ENCODE peak calls at places on chromosomes 12 and 14, in ten cellular contexts. One of them, this sample, is unnamed.

GRCh38 chr14:38721822-38722431 is 381.1 kb downstream of the SEC23A start:
- DNase-seq in WTC11: peak
- DNase-seq in A549: peak
- DNase-seq in HepG2: peak
- DNase-seq in H1: peak
- DNase-seq in HCT116: peak
- DNase-seq in endothelial cell of umbilical vein: peak
- DNase-seq in SK-N-SH: peak
- DNase-seq in K562: peak
- DNase-seq in GM12878: peak
- DNase-seq in this sample: peak

GRCh38 chr14:93994919-93995682 is 2.0 kb upstream of the CCDC197 start:
- DNase-seq in WTC11: peak
- DNase-seq in A549: peak
- DNase-seq in HepG2: no peak
- DNase-seq in H1: no peak
- DNase-seq in HCT116: no peak
- DNase-seq in endothelial cell of umbilical vein: no peak
- DNase-seq in SK-N-SH: no peak
- DNase-seq in K562: no peak
- DNase-seq in GM12878: no peak
- DNase-seq in this sample: no peak

GRCh38 chr14:59090572-59090971 is 97.9 kb upstream of the DAAM1 start:
- DNase-seq in WTC11: no peak
- DNase-seq in A549: no peak
- DNase-seq in HepG2: no peak
- DNase-seq in H1: no peak
- DNase-seq in HCT116: no peak
- DNase-seq in endothelial cell of umbilical vein: no peak
- DNase-seq in SK-N-SH: no peak
- DNase-seq in K562: no peak
- DNase-seq in GM12878: no peak
- DNase-seq in this sample: no peak

GRCh38 chr14:45793081-45793480 is 540.1 kb upstream of the MIS18BP1 start:
- DNase-seq in WTC11: no peak
- DNase-seq in A549: no peak
- DNase-seq in HepG2: peak
- DNase-seq in H1: no peak
- DNase-seq in HCT116: no peak
- DNase-seq in endothelial cell of umbilical vein: no peak
- DNase-seq in SK-N-SH: no peak
- DNase-seq in K562: no peak
- DNase-seq in GM12878: no peak
- DNase-seq in this sample: no peak

GRCh38 chr12:131619736-131620506 is 91.0 kb upstream of the SFSWAP start:
- DNase-seq in WTC11: no peak
- DNase-seq in A549: no peak
- DNase-seq in HepG2: no peak
- DNase-seq in H1: no peak
- DNase-seq in HCT116: no peak
- DNase-seq in endothelial cell of umbilical vein: no peak
- DNase-seq in SK-N-SH: no peak
- DNase-seq in K562: no peak
- DNase-seq in GM12878: no peak
- DNase-seq in this sample: no peak

GRCh38 chr14:24291446-24292117 is 8.0 kb downstream of the DHRS1 start:
- DNase-seq in WTC11: no peak
- DNase-seq in A549: no peak
- DNase-seq in HepG2: no peak
- DNase-seq in H1: no peak
- DNase-seq in HCT116: no peak
- DNase-seq in endothelial cell of umbilical vein: no peak
- DNase-seq in SK-N-SH: no peak
- DNase-seq in K562: no peak
- DNase-seq in GM12878: no peak
- DNase-seq in this sample: no peak

GRCh38 chr14:98651042-98651441 is 621.0 kb downstream of the BCL11B start:
- DNase-seq in WTC11: peak
- DNase-seq in A549: no peak
- DNase-seq in HepG2: no peak
- DNase-seq in H1: no peak
- DNase-seq in HCT116: no peak
- DNase-seq in endothelial cell of umbilical vein: no peak
- DNase-seq in SK-N-SH: no peak
- DNase-seq in K562: no peak
- DNase-seq in GM12878: no peak
- DNase-seq in this sample: no peak

GRCh38 chr12:41407240-41407799 is 219.2 kb downstream of the PDZRN4 start:
- DNase-seq in WTC11: no peak
- DNase-seq in A549: no peak
- DNase-seq in HepG2: no peak
- DNase-seq in H1: no peak
- DNase-seq in HCT116: no peak
- DNase-seq in endothelial cell of umbilical vein: no peak
- DNase-seq in SK-N-SH: no peak
- DNase-seq in K562: no peak
- DNase-seq in GM12878: no peak
- DNase-seq in this sample: no peak

GRCh38 chr12:93580682-93581081 is 8.2 kb downstream of the SOCS2 start:
- DNase-seq in WTC11: no peak
- DNase-seq in A549: no peak
- DNase-seq in HepG2: no peak
- DNase-seq in H1: no peak
- DNase-seq in HCT116: no peak
- DNase-seq in endothelial cell of umbilical vein: no peak
- DNase-seq in SK-N-SH: no peak
- DNase-seq in K562: no peak
- DNase-seq in GM12878: no peak
- DNase-seq in this sample: no peak

GRCh38 chr14:20609215-20610001 is 18.2 kb upstream of the RNASE12 start:
- DNase-seq in WTC11: peak
- DNase-seq in A549: peak
- DNase-seq in HepG2: peak
- DNase-seq in H1: peak
- DNase-seq in HCT116: peak
- DNase-seq in endothelial cell of umbilical vein: peak
- DNase-seq in SK-N-SH: peak
- DNase-seq in K562: peak
- DNase-seq in GM12878: peak
- DNase-seq in this sample: peak

GRCh38 chr14:99797231-99797630 is 4.0 kb downstream of the EML1 start:
- DNase-seq in WTC11: no peak
- DNase-seq in A549: no peak
- DNase-seq in HepG2: no peak
- DNase-seq in H1: no peak
- DNase-seq in HCT116: no peak
- DNase-seq in endothelial cell of umbilical vein: no peak
- DNase-seq in SK-N-SH: no peak
- DNase-seq in K562: no peak
- DNase-seq in GM12878: no peak
- DNase-seq in this sample: no peak

GRCh38 chr14:99730876-99731351 is 46.8 kb downstream of the CYP46A1 start:
- DNase-seq in WTC11: peak
- DNase-seq in A549: no peak
- DNase-seq in HepG2: no peak
- DNase-seq in H1: no peak
- DNase-seq in HCT116: no peak
- DNase-seq in endothelial cell of umbilical vein: no peak
- DNase-seq in SK-N-SH: no peak
- DNase-seq in K562: no peak
- DNase-seq in GM12878: no peak
- DNase-seq in this sample: no peak

GRCh38 chr12:38386238-38386985 is 69.8 kb downstream of the ALG10B start:
- DNase-seq in WTC11: no peak
- DNase-seq in A549: no peak
- DNase-seq in HepG2: no peak
- DNase-seq in H1: no peak
- DNase-seq in HCT116: no peak
- DNase-seq in endothelial cell of umbilical vein: no peak
- DNase-seq in SK-N-SH: no peak
- DNase-seq in K562: no peak
- DNase-seq in GM12878: no peak
- DNase-seq in this sample: peak

GRCh38 chr14:106141242-106142220 is 615.1 kb downstream of the TMEM121 start:
- DNase-seq in WTC11: no peak
- DNase-seq in A549: no peak
- DNase-seq in HepG2: no peak
- DNase-seq in H1: no peak
- DNase-seq in HCT116: no peak
- DNase-seq in endothelial cell of umbilical vein: no peak
- DNase-seq in SK-N-SH: peak
- DNase-seq in K562: peak
- DNase-seq in GM12878: no peak
- DNase-seq in this sample: peak
- TF ChIP-seq CTCF in WTC11: no peak
- TF ChIP-seq CTCF in A549: no peak
- TF ChIP-seq CTCF in HepG2: peak
- TF ChIP-seq CTCF in H1: no peak
- TF ChIP-seq CTCF in HCT116: peak
- TF ChIP-seq CTCF in endothelial cell of umbilical vein: no peak
- TF ChIP-seq CTCF in SK-N-SH: no peak
- TF ChIP-seq CTCF in K562: peak
- TF ChIP-seq CTCF in GM12878: peak
- TF ChIP-seq CTCF in this sample: no peak

GRCh38 chr14:68756734-68757133 is 36.1 kb downstream of the ZFP36L1 start:
- DNase-seq in WTC11: no peak
- DNase-seq in A549: no peak
- DNase-seq in HepG2: peak
- DNase-seq in H1: no peak
- DNase-seq in HCT116: no peak
- DNase-seq in endothelial cell of umbilical vein: no peak
- DNase-seq in SK-N-SH: no peak
- DNase-seq in K562: no peak
- DNase-seq in GM12878: no peak
- DNase-seq in this sample: no peak

GRCh38 chr14:68755016-68755353 is 37.9 kb downstream of the ZFP36L1 start:
- DNase-seq in WTC11: no peak
- DNase-seq in A549: no peak
- DNase-seq in HepG2: no peak
- DNase-seq in H1: no peak
- DNase-seq in HCT116: no peak
- DNase-seq in endothelial cell of umbilical vein: no peak
- DNase-seq in SK-N-SH: no peak
- DNase-seq in K562: no peak
- DNase-seq in GM12878: no peak
- DNase-seq in this sample: no peak

GRCh38 chr14:68757618-68758081 is 35.2 kb downstream of the ZFP36L1 start:
- DNase-seq in WTC11: no peak
- DNase-seq in A549: no peak
- DNase-seq in HepG2: peak
- DNase-seq in H1: no peak
- DNase-seq in HCT116: no peak
- DNase-seq in endothelial cell of umbilical vein: no peak
- DNase-seq in SK-N-SH: no peak
- DNase-seq in K562: peak
- DNase-seq in GM12878: no peak
- DNase-seq in this sample: peak

GRCh38 chr14:68758301-68758700 is 34.6 kb downstream of the ZFP36L1 start:
- DNase-seq in WTC11: no peak
- DNase-seq in A549: no peak
- DNase-seq in HepG2: no peak
- DNase-seq in H1: no peak
- DNase-seq in HCT116: no peak
- DNase-seq in endothelial cell of umbilical vein: no peak
- DNase-seq in SK-N-SH: no peak
- DNase-seq in K562: peak
- DNase-seq in GM12878: no peak
- DNase-seq in this sample: no peak

GRCh38 chr14:68756071-68756481 is 36.8 kb downstream of the ZFP36L1 start:
- DNase-seq in WTC11: no peak
- DNase-seq in A549: no peak
- DNase-seq in HepG2: no peak
- DNase-seq in H1: no peak
- DNase-seq in HCT116: no peak
- DNase-seq in endothelial cell of umbilical vein: no peak
- DNase-seq in SK-N-SH: peak
- DNase-seq in K562: no peak
- DNase-seq in GM12878: no peak
- DNase-seq in this sample: no peak
- TF ChIP-seq MAX in WTC11: no peak
- TF ChIP-seq MAX in A549: no peak
- TF ChIP-seq MAX in HepG2: no peak
- TF ChIP-seq MAX in H1: no peak
- TF ChIP-seq MAX in HCT116: no peak
- TF ChIP-seq MAX in endothelial cell of umbilical vein: no peak
- TF ChIP-seq MAX in SK-N-SH: no peak
- TF ChIP-seq MAX in K562: no peak
- TF ChIP-seq MAX in GM12878: no peak
- TF ChIP-seq MAX in this sample: no peak

DNA sequence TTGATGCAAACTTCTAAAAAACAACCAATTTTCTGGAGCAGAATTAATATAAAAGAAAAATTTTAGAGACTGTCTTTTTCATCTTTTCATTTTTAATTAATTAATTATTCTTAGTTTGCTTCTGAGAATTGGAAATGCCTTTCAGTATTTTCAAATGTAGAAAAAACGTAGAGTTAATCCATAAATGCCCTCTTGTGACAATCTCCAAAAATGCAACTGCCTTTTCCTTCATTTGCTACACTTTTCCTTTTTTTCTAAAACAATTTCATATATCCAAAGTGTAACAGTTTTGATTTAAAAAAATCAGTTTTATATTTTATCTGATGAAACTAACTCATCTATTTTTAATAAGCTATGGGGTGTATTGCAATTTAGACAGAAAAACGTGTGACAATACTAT is 409.3 kb downstream of the PRKD1 start:
- DNase-seq in WTC11: no peak
- DNase-seq in A549: no peak
- DNase-seq in HepG2: no peak
- DNase-seq in H1: no peak
- DNase-seq in HCT116: no peak
- DNase-seq in endothelial cell of umbilical vein: peak
- DNase-seq in SK-N-SH: no peak
- DNase-seq in K562: no peak
- DNase-seq in GM12878: no peak
- DNase-seq in this sample: no peak
- TF ChIP-seq CTCF in WTC11: no peak
- TF ChIP-seq CTCF in A549: no peak
- TF ChIP-seq CTCF in HepG2: no peak
- TF ChIP-seq CTCF in H1: no peak
- TF ChIP-seq CTCF in HCT116: no peak
- TF ChIP-seq CTCF in endothelial cell of umbilical vein: peak
- TF ChIP-seq CTCF in SK-N-SH: peak
- TF ChIP-seq CTCF in K562: peak
- TF ChIP-seq CTCF in GM12878: no peak
- TF ChIP-seq CTCF in this sample: no peak

GRCh38 chr14:95741051-95741490 is 27.1 kb upstream of the TCL1A start:
- DNase-seq in WTC11: no peak
- DNase-seq in A549: no peak
- DNase-seq in HepG2: no peak
- DNase-seq in H1: no peak
- DNase-seq in HCT116: peak
- DNase-seq in endothelial cell of umbilical vein: no peak
- DNase-seq in SK-N-SH: no peak
- DNase-seq in K562: no peak
- DNase-seq in GM12878: no peak
- DNase-seq in this sample: no peak
- TF ChIP-seq MAX in WTC11: no peak
- TF ChIP-seq MAX in A549: no peak
- TF ChIP-seq MAX in HepG2: no peak
- TF ChIP-seq MAX in H1: no peak
- TF ChIP-seq MAX in HCT116: peak
- TF ChIP-seq MAX in endothelial cell of umbilical vein: no peak
- TF ChIP-seq MAX in SK-N-SH: no peak
- TF ChIP-seq MAX in K562: no peak
- TF ChIP-seq MAX in GM12878: no peak
- TF ChIP-seq MAX in this sample: no peak